ENCODE peak calls at places on chromosomes 2 and 18, in six cellular contexts. E is H9, P is ovary, K is thyroid gland, M is H1, R is psoas muscle. X is an unnamed sample. For H3K4me1, the result is how much of the 10 kb centered on the place peaks cover.

GRCh38 chr2:173401716-173402326 is 47.1 kb downstream of the CDCA7 start:
- DNase-seq in E (no peak), P (no peak), K (no peak), M (no peak), R (no peak), X (no peak)

GRCh38 chr2:102285368-102285767 is 26.0 kb upstream of the IL1RL1 start:
- DNase-seq in E (no peak), P (no peak), K (no peak), M (no peak), R (no peak), X (no peak)

GRCh38 chr2:150153646-150154307 is 333.7 kb downstream of the RND3 start:
- DNase-seq in E (no peak), P (no peak), K (no peak), M (no peak), R (no peak), X (no peak)

GRCh38 chr2:84152471-84152870 is 306.6 kb downstream of the SUCLG1 start:
- DNase-seq in E (no peak), P (no peak), K (no peak), M (no peak), R (no peak), X (no peak)

GRCh38 chr18:58110398-58110797 is 66.4 kb downstream of the NEDD4L start:
- DNase-seq in E (no peak), P (no peak), K (no peak), M (no peak), R (no peak), X (no peak)

GRCh38 chr2:237967463-237967871 is 653 bp downstream of the UBE2F start:
- DNase-seq in E (no peak), P (peak), K (peak), M (peak), R (peak), X (no peak)

GRCh38 chr2:173589604-173590277 is 235.1 kb downstream of the CDCA7 start:
- DNase-seq in E (no peak), P (no peak), K (peak), M (no peak), R (peak), X (no peak)

GRCh38 chr2:7377861-7378569 is 460.8 kb downstream of the RNF144A start:
- DNase-seq in E (peak), P (peak), K (peak), M (no peak), R (no peak), X (no peak)

GRCh38 chr2:60522462-60522861 is 31.0 kb downstream of the BCL11A start:
- DNase-seq in E (no peak), P (no peak), K (no peak), M (peak), R (no peak), X (no peak)

GRCh38 chr2:240556553-240557100 is 1.2 kb downstream of the ANKMY1 start:
- DNase-seq in E (peak), P (peak), K (peak), M (peak), R (peak), X (no peak)

GRCh38 chr2:20224191-20224715 is 677 bp downstream of the SDC1 start:
- DNase-seq in E (no peak), P (no peak), K (no peak), M (peak), R (no peak), X (no peak)

GRCh38 chr18:55338955-55339662 is 248.9 kb downstream of the TCF4 start:
- DNase-seq in E (no peak), P (no peak), K (no peak), M (no peak), R (no peak), X (no peak)

GRCh38 chr2:125973516-125973915 is 682.4 kb upstream of the GYPC start:
- DNase-seq in E (no peak), P (no peak), K (peak), M (no peak), R (no peak), X (no peak)

GRCh38 chr2:161030260-161031063 is 129.8 kb upstream of the TANK start:
- DNase-seq in E (no peak), P (no peak), K (peak), M (no peak), R (peak), X (no peak)

GRCh38 chr2:96537734-96538486 is 1.4 kb downstream of the ARID5A start:
- DNase-seq in E (no peak), P (no peak), K (no peak), M (no peak), R (peak), X (no peak)

GRCh38 chr2:140737006-140737405 is 1393.8 kb downstream of the LRP1B start:
- DNase-seq in E (no peak), P (no peak), K (no peak), M (no peak), R (no peak), X (no peak)

GRCh38 chr2:145190031-145190703 is 670.2 kb upstream of the ZEB2 start:
- DNase-seq in E (no peak), P (no peak), K (no peak), M (no peak), R (no peak), X (no peak)

GRCh38 chr2:167388497-167388896 is 500.2 kb downstream of the XIRP2 start:
- DNase-seq in E (no peak), P (no peak), K (no peak), M (no peak), R (no peak), X (no peak)

GRCh38 chr2:110852051-110852450 is 119.7 kb downstream of the ACOXL start:
- DNase-seq in E (peak), P (no peak), K (no peak), M (no peak), R (no peak), X (no peak)

GRCh38 chr2:19362094-19362649 is 3.7 kb upstream of the OSR1 start:
- DNase-seq in E (no peak), P (no peak), K (no peak), M (no peak), R (no peak), X (no peak)

GRCh38 chr2:157849591-157849990 is 26.5 kb downstream of the ACVR1 start:
- DNase-seq in E (no peak), P (no peak), K (no peak), M (no peak), R (no peak), X (no peak)

GRCh38 chr2:120826716-120827410 is 91.2 kb downstream of the GLI2 start:
- DNase-seq in E (no peak), P (peak), K (no peak), M (no peak), R (no peak), X (no peak)

GRCh38 chr2:138948070-138948539 is 167.9 kb upstream of the NXPH2 start:
- DNase-seq in E (no peak), P (no peak), K (no peak), M (no peak), R (no peak), X (no peak)

GRCh38 chr2:9824956-9825720 is 18.1 kb upstream of the TAF1B start:
- DNase-seq in E (no peak), P (no peak), K (no peak), M (no peak), R (no peak), X (no peak)

GRCh38 chr2:104028066-104028465 is 825.8 kb upstream of the POU3F3 start:
- DNase-seq in E (no peak), P (no peak), K (no peak), M (no peak), R (no peak), X (no peak)

DNA sequence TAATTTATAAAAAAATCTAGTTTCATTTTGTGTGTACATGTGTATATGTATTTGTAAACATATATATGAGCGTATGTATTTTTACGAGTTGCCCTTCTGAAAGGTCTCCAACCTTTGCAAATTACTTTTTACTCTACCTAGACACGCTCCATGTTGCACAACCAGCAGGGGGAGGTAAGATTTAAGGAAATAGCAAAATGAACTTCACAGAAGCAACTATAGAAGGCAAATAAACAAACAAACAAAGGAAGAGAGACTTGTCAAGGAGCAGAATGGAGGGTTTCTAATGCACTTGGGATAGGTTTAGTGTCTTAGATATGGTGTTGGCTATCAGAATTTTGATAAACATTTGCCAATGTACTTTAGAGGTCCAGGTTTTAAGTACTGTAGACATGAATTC is 820.5 kb upstream of the POU3F3 start:
- DNase-seq in E (no peak), P (no peak), K (no peak), M (no peak), R (no peak), X (no peak)
- H3K4me1 ChIP-seq in E (under half), P (under half), K (under half), M (under half), R (under half), X (under half)

GRCh38 chr2:216082805-216083204 is 1.1 kb downstream of the TMEM169 start:
- DNase-seq in E (no peak), P (no peak), K (peak), M (no peak), R (no peak), X (no peak)

GRCh38 chr2:216082388-216082733 is 642 bp downstream of the TMEM169 start:
- DNase-seq in E (no peak), P (no peak), K (no peak), M (no peak), R (no peak), X (no peak)

GRCh38 chr2:216083464-216084279 is 2.0 kb downstream of the TMEM169 start:
- DNase-seq in E (peak), P (no peak), K (no peak), M (no peak), R (no peak), X (no peak)

GRCh38 chr2:216081012-216081411 is 597 bp downstream of the PECR start:
- DNase-seq in E (no peak), P (no peak), K (no peak), M (no peak), R (no peak), X (no peak)

GRCh38 chr2:216081487-216082387 is at the start of the genes PECR and TMEM169:
- DNase-seq in E (peak), P (peak), K (peak), M (peak), R (peak), X (peak)
- H3K27ac ChIP-seq in E (no peak), P (no peak), K (peak), M (peak), R (no peak), X (no peak)

GRCh38 chr2:54514819-54515569 is 58.9 kb downstream of the SPTBN1 start:
- DNase-seq in E (no peak), P (no peak), K (no peak), M (no peak), R (no peak), X (no peak)
- H3K4me1 ChIP-seq in E (under half), P (under half), K (under half), M (under half), R (under half), X (under half)

DNA sequence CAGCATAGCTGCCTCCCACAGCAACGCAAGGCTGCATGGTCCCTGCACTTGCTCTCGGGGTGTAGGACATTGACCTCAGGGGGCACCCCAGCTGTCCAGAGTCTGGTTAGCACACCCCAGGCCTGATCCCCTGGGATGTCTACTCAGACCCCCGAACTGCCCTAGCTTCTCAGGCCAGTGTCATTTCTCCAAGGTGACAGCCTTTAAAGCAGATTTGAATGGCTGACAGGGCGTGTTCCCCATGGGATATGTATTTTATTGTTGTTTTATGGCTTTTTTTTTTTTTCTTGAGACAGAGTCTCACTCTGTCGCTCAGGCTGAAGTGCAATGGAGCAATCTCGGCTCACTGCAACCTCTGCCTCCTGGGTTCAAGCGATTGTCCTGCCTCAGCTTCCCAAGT is 40.8 kb upstream of the PTMA start:
- DNase-seq in E (peak), P (no peak), K (no peak), M (no peak), R (no peak), X (no peak)
- H3K27ac ChIP-seq in E (peak), P (no peak), K (peak), M (no peak), R (peak), X (peak)

GRCh38 chr2:188091235-188091634 is 200.4 kb upstream of the GULP1 start:
- DNase-seq in E (no peak), P (no peak), K (no peak), M (no peak), R (no peak), X (no peak)
- H3K4me1 ChIP-seq in E (under half), P (under half), K (under half), M (under half), R (under half), X (under half)

DNA sequence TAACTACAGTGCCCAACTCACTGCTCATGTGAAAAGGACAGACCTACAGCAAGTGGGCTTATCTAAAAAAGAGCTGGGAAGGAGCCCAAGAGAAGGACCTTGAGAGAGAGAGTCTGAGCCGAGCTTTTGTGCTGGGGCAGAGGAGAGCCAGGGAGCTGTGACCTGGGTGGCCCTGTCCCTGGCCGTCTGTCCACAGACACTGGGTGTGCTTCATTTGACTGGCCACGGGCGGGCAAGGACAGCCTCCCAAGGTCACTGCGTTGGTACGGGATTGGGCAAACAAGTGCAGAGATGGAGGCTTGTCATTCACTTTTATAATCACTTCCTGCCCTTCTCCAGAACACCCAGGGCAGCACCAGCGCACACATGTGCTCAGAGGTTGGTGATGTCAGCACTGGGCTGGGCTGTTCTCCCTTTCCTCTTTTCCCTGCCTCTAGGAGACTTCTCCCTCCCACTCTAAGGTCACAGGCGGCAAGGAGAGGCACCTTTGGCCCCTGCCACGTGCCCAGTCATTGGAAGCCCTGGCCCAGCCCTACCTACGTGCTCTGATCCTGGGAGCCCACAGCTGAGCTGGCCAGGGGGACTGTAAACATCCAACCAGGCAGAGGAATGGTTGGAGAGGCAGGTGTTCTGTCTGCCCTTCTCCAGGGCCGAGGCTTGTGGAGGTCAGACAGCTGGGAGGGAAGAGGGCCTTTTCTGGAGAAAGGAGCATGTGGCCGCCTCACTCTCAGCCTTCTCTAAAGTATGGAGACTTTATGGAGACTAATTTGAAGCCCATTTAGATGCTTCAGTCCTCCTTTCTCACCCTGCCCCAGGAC is 6.4 kb upstream of the PSD4 start:
- DNase-seq in E (no peak), P (peak), K (peak), M (peak), R (peak), X (peak)
- H3K27ac ChIP-seq in E (no peak), P (no peak), K (peak), M (no peak), R (no peak), X (no peak)

GRCh38 chr2:171083426-171083825 is 77.3 kb downstream of the TLK1 start:
- DNase-seq in E (no peak), P (no peak), K (no peak), M (no peak), R (no peak), X (no peak)
- H3K4me1 ChIP-seq in E (under half), P (under half), K (under half), M (under half), R (under half), X (under half)